ENCODE peak calls at places on chromosomes 6 and 20, in seven cellular contexts. Y is NCI-H1092 treated with DMSO at 0.1 percent for 48 hours; S is ACHN; A is A172; C is NCI-H69; U is CD8-positive, alpha-beta memory T cell; H is CD4-positive, alpha-beta T cell. D is an unnamed sample.

GRCh38 chr6:1267057-1267732 is 44.7 kb upstream of the FOXQ1 start:
- DNase-seq in Y (no peak), S (no peak), A (peak), C (no peak), U (no peak), H (no peak), D (no peak)

GRCh38 chr6:133404728-133405127 is 163.6 kb downstream of the EYA4 start:
- DNase-seq in Y (no peak), S (no peak), A (no peak), C (no peak), U (no peak), H (no peak), D (no peak)

GRCh38 chr20:41377275-41377674 is 10.7 kb upstream of the EMILIN3 start:
- DNase-seq in Y (no peak), S (no peak), A (no peak), C (no peak), U (no peak), H (no peak), D (no peak)

GRCh38 chr6:142155895-142156757 is 9.1 kb downstream of the VTA1 start:
- DNase-seq in Y (peak), S (peak), A (peak), C (peak), U (no peak), H (no peak), D (no peak)

GRCh38 chr20:63153254-63154221 is 62.4 kb downstream of the YTHDF1 start:
- DNase-seq in Y (no peak), S (no peak), A (no peak), C (no peak), U (peak), H (no peak), D (no peak)

GRCh38 chr6:53154794-53155193 is 6.2 kb upstream of the GCM1 start:
- DNase-seq in Y (no peak), S (no peak), A (no peak), C (no peak), U (no peak), H (no peak), D (no peak)

GRCh38 chr20:61558726-61559125 is 306.7 kb downstream of the CDH4 start:
- DNase-seq in Y (no peak), S (peak), A (peak), C (peak), U (no peak), H (no peak), D (peak)

GRCh38 chr6:56335733-56336132 is 88.4 kb upstream of the COL21A1 start:
- DNase-seq in Y (no peak), S (no peak), A (peak), C (no peak), U (no peak), H (no peak), D (no peak)

GRCh38 chr20:4916991-4917881 is 84.1 kb downstream of the SLC23A2 start:
- DNase-seq in Y (no peak), S (peak), A (peak), C (peak), U (no peak), H (no peak), D (no peak)

GRCh38 chr6:35300848-35301247 is 3.2 kb downstream of the DEF6 start:
- DNase-seq in Y (no peak), S (no peak), A (no peak), C (no peak), U (peak), H (peak), D (no peak)

GRCh38 chr6:98945311-98946005 is 2.3 kb downstream of the FBXL4 start:
- DNase-seq in Y (no peak), S (no peak), A (no peak), C (peak), U (no peak), H (no peak), D (no peak)

GRCh38 chr20:2234788-2235187 is 61.0 kb upstream of the TGM3 start:
- DNase-seq in Y (peak), S (no peak), A (peak), C (peak), U (no peak), H (no peak), D (no peak)

GRCh38 chr20:63351380-63351700 is 9.8 kb downstream of the CHRNA4 start:
- DNase-seq in Y (no peak), S (no peak), A (no peak), C (no peak), U (no peak), H (no peak), D (no peak)

GRCh38 chr6:35457907-35458306 is 5.8 kb downstream of the FANCE start:
- DNase-seq in Y (no peak), S (no peak), A (no peak), C (no peak), U (no peak), H (no peak), D (no peak)

GRCh38 chr20:33790571-33790970 is 20.6 kb upstream of the CHMP4B start:
- DNase-seq in Y (no peak), S (no peak), A (no peak), C (peak), U (no peak), H (no peak), D (no peak)

GRCh38 chr6:89139509-89140346 is 6.1 kb upstream of the PM20D2 start:
- DNase-seq in Y (no peak), S (no peak), A (peak), C (no peak), U (no peak), H (no peak), D (no peak)

GRCh38 chr6:106556368-106556960 is 72.8 kb downstream of the RTN4IP1 start:
- DNase-seq in Y (no peak), S (peak), A (peak), C (peak), U (no peak), H (no peak), D (no peak)

GRCh38 chr6:29653452-29654038 is 3.3 kb upstream of the MOG start:
- DNase-seq in Y (peak), S (peak), A (peak), C (peak), U (peak), H (peak), D (no peak)

GRCh38 chr6:26022166-26022510 is 59.5 kb downstream of the TRIM38 start:
- DNase-seq in Y (peak), S (peak), A (peak), C (peak), U (no peak), H (peak), D (no peak)

GRCh38 chr6:72940265-72940664 is 285.0 kb downstream of the KHDC1L start:
- DNase-seq in Y (no peak), S (no peak), A (no peak), C (no peak), U (no peak), H (no peak), D (no peak)

GRCh38 chr20:24522452-24523330 is 53.3 kb downstream of the SYNDIG1 start:
- DNase-seq in Y (no peak), S (no peak), A (no peak), C (no peak), U (no peak), H (no peak), D (no peak)

GRCh38 chr6:48979806-48980205 is 483.2 kb downstream of the MMUT start:
- DNase-seq in Y (no peak), S (no peak), A (no peak), C (no peak), U (no peak), H (no peak), D (no peak)

GRCh38 chr20:47453167-47453782 is 48.4 kb upstream of the NCOA3 start:
- DNase-seq in Y (no peak), S (peak), A (peak), C (no peak), U (no peak), H (no peak), D (no peak)

GRCh38 chr20:53126185-53126584 is 154.0 kb downstream of the TSHZ2 start:
- DNase-seq in Y (peak), S (no peak), A (no peak), C (peak), U (no peak), H (no peak), D (no peak)

GRCh38 chr6:153092082-153093013 is 38.7 kb downstream of the RGS17 start:
- DNase-seq in Y (no peak), S (peak), A (peak), C (peak), U (no peak), H (no peak), D (no peak)

GRCh38 chr20:47809561-47809960 is 24.3 kb upstream of the SULF2 start:
- DNase-seq in Y (no peak), S (no peak), A (peak), C (peak), U (no peak), H (no peak), D (no peak)

GRCh38 chr6:2454180-2454579 is 208.8 kb upstream of the GMDS start:
- DNase-seq in Y (no peak), S (no peak), A (no peak), C (no peak), U (no peak), H (no peak), D (no peak)

GRCh38 chr6:116596815-116597214 is 19.5 kb upstream of the RSPH4A start:
- DNase-seq in Y (no peak), S (peak), A (peak), C (no peak), U (no peak), H (no peak), D (no peak)

GRCh38 chr6:132760256-132760655 is 2.6 kb upstream of the VNN2 start:
- DNase-seq in Y (no peak), S (no peak), A (no peak), C (no peak), U (no peak), H (no peak), D (no peak)

GRCh38 chr6:110042670-110043296 is 64.7 kb downstream of the GPR6 start:
- DNase-seq in Y (no peak), S (no peak), A (no peak), C (no peak), U (no peak), H (no peak), D (no peak)